ENCODE peak calls at places on chromosomes 16 and 17, in ten cellular contexts. W is AG09309; P is AG10803; X is bronchial epithelial cell; E is NB4; B is CD8-positive, alpha-beta memory T cell; Q is ovary; C is gastrocnemius medialis; N is mesenchymal stem cell; M is mucosa of descending colon. S is an unnamed sample.

GRCh38 chr17:4998666-4999428 is 1.1 kb downstream of the KIF1C start:
- DNase-seq in W (no peak), P (no peak), X (no peak), E (no peak), B (peak), Q (peak), C (peak), N (peak), M (peak), S (no peak)

GRCh38 chr16:66569131-66569530 is 2.9 kb downstream of the CMTM1 start:
- DNase-seq in W (no peak), P (peak), X (peak), E (no peak), B (no peak), Q (no peak), C (no peak), N (peak), M (no peak), S (peak)

GRCh38 chr17:61002316-61002736 is 324.7 kb downstream of the BCAS3 start:
- DNase-seq in W (peak), P (peak), X (peak), E (peak), B (peak), Q (no peak), C (no peak), N (peak), M (no peak), S (peak)

GRCh38 chr17:45345554-45346254 is 28.9 kb upstream of the MAP3K14 start:
- DNase-seq in W (peak), P (peak), X (no peak), E (peak), B (no peak), Q (peak), C (peak), N (peak), M (no peak), S (peak)

GRCh38 chr17:42341568-42341967 is 46.7 kb downstream of the STAT3 start:
- DNase-seq in W (no peak), P (no peak), X (no peak), E (no peak), B (no peak), Q (no peak), C (no peak), N (no peak), M (no peak), S (no peak)

GRCh38 chr16:30760160-30760559 is 1.7 kb downstream of the CFAP119 start:
- DNase-seq in W (no peak), P (no peak), X (no peak), E (peak), B (no peak), Q (peak), C (peak), N (no peak), M (peak), S (no peak)

GRCh38 chr17:47315451-47316266 is 8.1 kb upstream of the EFCAB13 start:
- DNase-seq in W (no peak), P (peak), X (peak), E (peak), B (peak), Q (no peak), C (no peak), N (peak), M (no peak), S (peak)

GRCh38 chr16:66619036-66619435 is 14.5 kb downstream of the CMTM3 start:
- DNase-seq in W (no peak), P (peak), X (no peak), E (no peak), B (no peak), Q (no peak), C (no peak), N (no peak), M (no peak), S (peak)

GRCh38 chr17:33667052-33667509 is 374.0 kb upstream of the ASIC2 start:
- DNase-seq in W (no peak), P (no peak), X (peak), E (peak), B (no peak), Q (no peak), C (no peak), N (no peak), M (no peak), S (no peak)

GRCh38 chr16:11572301-11572995 is 14.3 kb downstream of the LITAF start:
- DNase-seq in W (no peak), P (no peak), X (no peak), E (no peak), B (peak), Q (no peak), C (no peak), N (no peak), M (no peak), S (no peak)

GRCh38 chr17:76911299-76912007 is 43.2 kb downstream of the MGAT5B start:
- DNase-seq in W (no peak), P (no peak), X (no peak), E (no peak), B (no peak), Q (no peak), C (no peak), N (no peak), M (no peak), S (no peak)

GRCh38 chr16:54193656-54194007 is 93.0 kb downstream of the IRX3 start:
- DNase-seq in W (peak), P (peak), X (peak), E (peak), B (no peak), Q (peak), C (peak), N (peak), M (peak), S (no peak)

GRCh38 chr17:38352245-38353083 is 820 bp downstream of the SOCS7 start:
- DNase-seq in W (no peak), P (peak), X (no peak), E (peak), B (peak), Q (peak), C (no peak), N (peak), M (no peak), S (no peak)

GRCh38 chr16:67000384-67001158 is 12.2 kb downstream of the CES4A start:
- DNase-seq in W (no peak), P (no peak), X (no peak), E (peak), B (peak), Q (peak), C (peak), N (peak), M (peak), S (no peak)

GRCh38 chr17:45293413-45294211 is 23.2 kb downstream of the MAP3K14 start:
- DNase-seq in W (peak), P (peak), X (peak), E (peak), B (no peak), Q (peak), C (peak), N (peak), M (peak), S (peak)

DNA sequence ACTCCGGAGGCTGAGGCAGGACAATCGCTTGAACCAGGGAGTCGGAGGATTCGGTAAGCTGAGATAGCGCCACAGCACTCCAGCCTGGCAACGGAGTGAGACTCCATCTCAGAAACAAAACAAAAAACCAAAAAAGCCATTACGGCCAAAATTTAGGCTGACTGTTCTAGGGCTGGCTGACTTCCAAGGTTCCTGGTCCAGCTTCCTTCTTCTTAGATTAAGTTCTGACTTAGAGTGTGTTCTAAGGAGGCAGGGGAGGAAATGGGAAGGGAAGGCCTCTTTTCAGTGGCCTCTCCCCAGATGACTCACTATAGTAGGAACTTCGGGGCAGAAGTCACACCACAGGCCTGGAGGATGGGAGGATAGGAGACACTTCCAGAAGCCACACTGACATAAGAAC is 27.7 kb upstream of the CLEC18B start:
- DNase-seq in W (peak), P (peak), X (peak), E (no peak), B (no peak), Q (peak), C (peak), N (peak), M (no peak), S (peak)
- H3K4me3 ChIP-seq in W (no peak), P (no peak), X (no peak), E (no peak), B (no peak), Q (no peak), C (no peak), N (peak), M (no peak), S (no peak)

DNA sequence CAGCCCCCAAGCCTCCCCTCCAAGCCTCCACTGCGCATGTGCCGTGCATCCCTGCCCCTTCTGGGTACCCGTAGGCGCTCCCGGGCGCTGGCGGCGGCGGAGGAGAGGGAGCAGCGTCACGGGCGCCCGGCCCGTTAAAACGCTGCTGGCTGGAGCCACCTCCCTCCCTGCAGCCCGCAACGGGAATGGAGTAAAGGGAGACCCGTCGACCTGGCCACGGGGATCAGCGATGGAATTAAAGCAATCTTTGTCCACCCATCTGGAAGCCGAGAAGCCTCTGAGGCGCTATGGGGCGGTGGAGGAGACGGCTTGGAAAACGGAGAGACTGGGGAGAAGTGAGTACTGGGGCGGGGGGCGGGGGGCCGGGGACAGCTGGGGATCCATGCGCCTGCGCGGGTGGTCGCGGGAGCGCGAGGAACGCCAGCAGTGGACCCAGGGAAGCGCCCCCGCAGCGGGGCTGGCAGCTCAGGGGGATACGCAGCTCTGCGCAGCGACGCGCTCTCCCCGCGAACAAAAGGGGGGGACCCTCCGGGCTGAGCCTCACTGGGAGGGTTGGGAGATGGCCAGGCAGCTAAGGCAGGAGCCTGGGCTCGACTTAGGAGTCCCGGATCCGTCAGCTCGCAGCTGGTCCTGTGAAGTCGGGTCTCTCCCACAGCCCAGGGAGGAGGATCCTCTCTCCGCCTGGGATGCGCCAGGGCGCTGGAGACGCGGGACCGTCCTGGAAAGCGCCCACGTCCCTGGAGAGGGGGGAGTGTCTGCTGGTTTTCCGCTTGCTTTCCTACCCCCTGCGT is at the start of gene BMERB1:
- DNase-seq in W (no peak), P (peak), X (peak), E (no peak), B (peak), Q (peak), C (peak), N (peak), M (peak), S (peak)
- H3K4me3 ChIP-seq in W (peak), P (peak), X (peak), E (peak), B (peak), Q (peak), C (peak), N (peak), M (peak), S (peak)

DNA sequence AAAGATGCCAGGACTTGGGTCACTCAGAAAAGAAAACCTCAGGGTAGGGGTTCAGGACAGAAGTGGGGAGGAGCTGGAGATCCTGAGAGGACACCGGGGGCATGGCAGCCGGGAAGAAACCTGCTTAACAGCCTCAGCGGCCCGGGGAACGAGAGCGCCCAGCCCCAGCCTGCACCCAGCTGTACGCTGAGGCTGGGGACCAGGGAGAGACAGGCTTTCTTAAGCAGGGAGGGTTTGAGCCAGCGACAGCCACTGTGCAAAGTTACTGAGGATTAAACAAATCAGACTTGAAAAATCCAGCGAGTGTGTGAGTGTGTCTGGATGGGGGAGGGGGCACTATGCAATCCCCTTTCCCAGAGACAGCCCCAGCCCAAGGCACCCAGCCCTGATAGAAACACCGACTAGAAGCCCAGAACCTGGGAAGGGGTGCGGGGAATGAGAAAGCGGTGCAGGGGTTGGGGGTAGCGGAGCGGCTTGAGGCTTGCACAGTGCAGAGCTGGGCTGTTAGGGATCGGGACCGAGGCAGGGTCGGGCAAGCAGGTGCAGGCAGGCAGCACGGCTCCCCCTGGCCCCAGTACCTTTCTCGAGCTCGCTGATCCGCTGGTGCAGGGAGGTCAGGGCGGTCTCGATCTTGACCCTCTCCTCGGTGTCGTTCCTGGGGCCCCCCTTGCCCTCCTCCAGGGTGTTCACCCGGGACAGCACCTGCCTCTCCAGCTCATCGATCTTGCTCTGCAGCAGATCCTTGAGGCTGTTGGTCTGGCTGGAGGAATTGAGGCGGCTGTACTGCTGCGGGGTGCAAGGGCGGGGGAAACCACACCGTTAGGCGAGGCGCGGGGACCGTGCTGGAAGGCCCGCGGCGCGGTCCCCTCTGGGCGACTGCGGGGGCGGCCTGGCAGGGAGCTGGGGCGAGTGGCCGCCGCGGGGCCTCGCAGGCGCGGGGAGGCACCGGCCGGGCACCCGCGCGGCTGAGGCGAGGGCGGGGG is 1.2 kb downstream of the NPTX1 start:
- DNase-seq in W (no peak), P (no peak), X (no peak), E (peak), B (peak), Q (no peak), C (no peak), N (no peak), M (no peak), S (no peak)
- H3K4me3 ChIP-seq in W (no peak), P (no peak), X (no peak), E (no peak), B (peak), Q (no peak), C (peak), N (peak), M (no peak), S (no peak)

DNA sequence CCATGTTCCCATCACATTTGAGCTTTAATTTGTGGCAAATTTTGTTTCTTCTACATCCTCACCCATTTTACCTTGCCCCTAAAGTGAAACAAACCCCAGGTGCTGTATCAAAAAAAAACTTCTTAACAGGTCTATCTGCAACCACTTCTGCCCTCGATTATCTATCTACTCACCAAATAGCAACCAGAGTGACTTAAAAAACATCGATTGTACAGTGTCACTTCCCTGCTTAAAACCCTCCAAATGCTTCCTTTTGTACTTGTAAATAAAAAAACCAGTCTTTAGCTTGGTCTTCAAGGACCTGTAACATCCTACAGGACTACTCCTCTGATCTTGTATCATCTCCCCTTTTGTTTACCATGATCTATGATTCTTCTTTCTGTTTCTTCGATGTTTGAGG is 82.6 kb upstream of the CORO6 start:
- DNase-seq in W (no peak), P (no peak), X (no peak), E (no peak), B (peak), Q (no peak), C (no peak), N (no peak), M (no peak), S (no peak)
- H3K4me3 ChIP-seq in W (no peak), P (no peak), X (no peak), E (no peak), B (peak), Q (no peak), C (peak), N (no peak), M (no peak), S (no peak)

GRCh38 chr17:62746941-62747340 is 61.2 kb downstream of the MARCHF10 start:
- DNase-seq in W (no peak), P (peak), X (no peak), E (no peak), B (no peak), Q (no peak), C (no peak), N (no peak), M (no peak), S (no peak)
- H3K4me3 ChIP-seq in W (no peak), P (no peak), X (no peak), E (no peak), B (no peak), Q (no peak), C (no peak), N (no peak), M (no peak), S (no peak)

S was measured in skeletal muscle cell.